ENCODE peak calls at places on chromosomes 5 and 9, in six cellular contexts. V is SK-N-SH, H is GM23248, W is GM23338, N is HCT116, D is neural progenitor cell. G is an unnamed sample.

GRCh38 chr5:1380011-1380817 is 35.3 kb upstream of the CLPTM1L start:
- DNase-seq in V (peak; percentile 67), H (peak; percentile 62), W (peak; percentile 84), N (no peak), D (peak; percentile 81), G (peak; percentile 68)

GRCh38 chr5:179284751-179285191 is 60.5 kb downstream of the ADAMTS2 start:
- DNase-seq in V (peak; percentile 71), H (no peak), W (no peak), N (no peak), D (no peak), G (no peak)

GRCh38 chr9:109098221-109098959 is 21.4 kb downstream of the TMEM245 start:
- DNase-seq in V (peak; percentile 13), H (peak; percentile 72), W (peak; percentile 42), N (no peak), D (peak; percentile 62), G (no peak)

GRCh38 chr5:159056201-159056600 is 43.5 kb downstream of the EBF1 start:
- DNase-seq in V (no peak), H (no peak), W (no peak), N (no peak), D (no peak), G (no peak)

GRCh38 chr5:170076707-170077106 is 29.0 kb upstream of the FOXI1 start:
- DNase-seq in V (no peak), H (no peak), W (no peak), N (no peak), D (no peak), G (no peak)

GRCh38 chr9:20290287-20290686 is 332.0 kb downstream of the MLLT3 start:
- DNase-seq in V (no peak), H (no peak), W (no peak), N (no peak), D (peak; percentile 65), G (no peak)

GRCh38 chr5:54719384-54720306 is 202.1 kb downstream of the SNX18 start:
- DNase-seq in V (no peak), H (peak; percentile 88), W (peak; percentile 58), N (no peak), D (peak; percentile 74), G (no peak)

GRCh38 chr5:132190161-132190817 is 37.4 kb downstream of the P4HA2 start:
- DNase-seq in V (peak; percentile 87), H (peak; percentile 82), W (peak; percentile 91), N (peak; percentile 51), D (peak; percentile 77), G (peak; percentile 81)

GRCh38 chr5:130471-131175 is 38.7 kb downstream of the PLEKHG4B start:
- DNase-seq in V (no peak), H (peak; percentile 63), W (peak; percentile 14), N (no peak), D (no peak), G (no peak)

GRCh38 chr9:133333011-133333410 is 3.0 kb downstream of the SURF6 start:
- DNase-seq in V (no peak), H (no peak), W (no peak), N (no peak), D (no peak), G (no peak)

GRCh38 chr5:132829742-132830435 is 558 bp downstream of the SHROOM1 start:
- DNase-seq in V (peak; percentile 97), H (peak; percentile 90), W (peak; percentile 85), N (peak; percentile 38), D (peak; percentile 88), G (peak; percentile 79)

GRCh38 chr5:1471997-1472963 is 27.0 kb upstream of the SLC6A3 start:
- DNase-seq in V (no peak), H (no peak), W (no peak), N (no peak), D (no peak), G (no peak)

GRCh38 chr5:1324301-1324700 is 20.6 kb downstream of the CLPTM1L start:
- DNase-seq in V (no peak), H (no peak), W (no peak), N (no peak), D (no peak), G (no peak)

GRCh38 chr5:88719434-88719833 is 163.6 kb downstream of the MEF2C start:
- DNase-seq in V (no peak), H (no peak), W (no peak), N (no peak), D (no peak), G (no peak)

GRCh38 chr5:115457985-115458384 is 86.6 kb downstream of the FEM1C start:
- DNase-seq in V (no peak), H (no peak), W (no peak), N (no peak), D (peak; percentile 8), G (no peak)

GRCh38 chr5:124253421-124253820 is 493.0 kb downstream of the ZNF608 start:
- DNase-seq in V (no peak), H (no peak), W (no peak), N (no peak), D (no peak), G (no peak)

GRCh38 chr5:143053780-143054179 is 283.6 kb downstream of the ARHGAP26 start:
- DNase-seq in V (no peak), H (no peak), W (no peak), N (no peak), D (no peak), G (no peak)

GRCh38 chr9:95099321-95100070 is 218.0 kb downstream of the FANCC start:
- DNase-seq in V (no peak), H (no peak), W (no peak), N (no peak), D (no peak), G (no peak)

GRCh38 chr5:132327278-132327959 is 33.2 kb downstream of the SLC22A4 start:
- DNase-seq in V (peak; percentile 33), H (peak; percentile 42), W (no peak), N (no peak), D (no peak), G (no peak)

GRCh38 chr5:67817652-67818051 is 397.9 kb upstream of the PIK3R1 start:
- DNase-seq in V (no peak), H (no peak), W (peak; percentile 22), N (no peak), D (no peak), G (no peak)

GRCh38 chr9:93827545-93828330 is 127.4 kb downstream of the BARX1 start:
- DNase-seq in V (peak; percentile 96), H (peak; percentile 67), W (peak; percentile 83), N (no peak), D (peak; percentile 83), G (no peak)

GRCh38 chr5:67809589-67809988 is 406.0 kb upstream of the PIK3R1 start:
- DNase-seq in V (no peak), H (no peak), W (no peak), N (no peak), D (no peak), G (peak; percentile 65)

GRCh38 chr5:9894571-9895304 is 264.6 kb upstream of the TAS2R1 start:
- DNase-seq in V (no peak), H (no peak), W (no peak), N (no peak), D (no peak), G (no peak)

GRCh38 chr9:90544488-90544887 is 98.1 kb downstream of the DIRAS2 start:
- DNase-seq in V (no peak), H (no peak), W (no peak), N (no peak), D (no peak), G (no peak)

GRCh38 chr5:142839711-142840441 is 69.7 kb downstream of the ARHGAP26 start:
- DNase-seq in V (no peak), H (peak; percentile 79), W (no peak), N (no peak), D (no peak), G (no peak)

GRCh38 chr5:56561-57290 is 35.2 kb upstream of the PLEKHG4B start:
- DNase-seq in V (no peak), H (peak; percentile 53), W (peak; percentile 90), N (no peak), D (peak; percentile 89), G (peak; percentile 55)

GRCh38 chr5:68224561-68225187 is 9.1 kb downstream of the PIK3R1 start:
- DNase-seq in V (no peak), H (peak; percentile 71), W (no peak), N (no peak), D (no peak), G (no peak)

GRCh38 chr5:157855404-157855994 is 3.4 kb downstream of the CLINT1 start:
- DNase-seq in V (peak; percentile 70), H (peak; percentile 79), W (peak; percentile 87), N (peak; percentile 51), D (peak; percentile 73), G (no peak)
- TF ChIP-seq EZH2phosphoT487 in V (no peak), H (no peak), W (no peak), N (no peak), D (no peak), G (no peak)

GRCh38 chr5:32852535-32852934 is 141.4 kb downstream of the NPR3 start:
- DNase-seq in V (no peak), H (peak; percentile 29), W (peak; percentile 86), N (no peak), D (peak; percentile 78), G (no peak)
- TF ChIP-seq EZH2phosphoT487 in V (no peak), H (no peak), W (no peak), N (no peak), D (no peak), G (no peak)

DNA sequence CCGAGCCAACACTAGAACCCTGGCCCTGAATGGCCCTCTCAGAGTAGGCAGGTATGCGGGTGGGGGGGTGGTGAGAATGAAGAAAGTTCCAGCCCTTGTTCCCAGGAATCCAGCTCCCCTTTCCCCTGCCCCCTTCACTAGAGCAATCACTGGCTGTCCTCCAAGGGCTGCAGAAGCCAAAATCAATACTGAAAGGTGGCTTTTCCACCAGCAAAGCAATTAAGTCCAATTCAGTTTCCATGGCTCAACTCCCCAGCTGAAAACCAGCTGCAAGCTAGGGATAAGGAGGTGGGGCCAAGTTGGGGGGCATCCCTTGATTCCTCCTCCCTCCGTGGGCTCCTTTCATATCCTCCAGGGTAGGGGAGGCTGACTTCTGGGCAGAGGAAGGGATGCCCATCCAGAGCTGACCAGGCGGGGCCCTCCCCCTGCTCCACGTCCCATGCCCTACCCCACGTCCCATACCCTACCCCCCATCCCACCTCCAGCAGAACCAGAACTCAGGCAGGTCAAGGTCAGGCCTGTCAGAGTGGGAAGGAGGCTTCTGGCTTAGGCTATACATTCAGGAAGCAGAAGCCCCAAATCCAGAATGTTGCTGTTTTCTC is 22.7 kb downstream of the CAMK2A start:
- DNase-seq in V (peak; percentile 53), H (no peak), W (peak; percentile 15), N (no peak), D (no peak), G (no peak)
- TF ChIP-seq EZH2phosphoT487 in V (no peak), H (no peak), W (no peak), N (no peak), D (no peak), G (no peak)

DNA sequence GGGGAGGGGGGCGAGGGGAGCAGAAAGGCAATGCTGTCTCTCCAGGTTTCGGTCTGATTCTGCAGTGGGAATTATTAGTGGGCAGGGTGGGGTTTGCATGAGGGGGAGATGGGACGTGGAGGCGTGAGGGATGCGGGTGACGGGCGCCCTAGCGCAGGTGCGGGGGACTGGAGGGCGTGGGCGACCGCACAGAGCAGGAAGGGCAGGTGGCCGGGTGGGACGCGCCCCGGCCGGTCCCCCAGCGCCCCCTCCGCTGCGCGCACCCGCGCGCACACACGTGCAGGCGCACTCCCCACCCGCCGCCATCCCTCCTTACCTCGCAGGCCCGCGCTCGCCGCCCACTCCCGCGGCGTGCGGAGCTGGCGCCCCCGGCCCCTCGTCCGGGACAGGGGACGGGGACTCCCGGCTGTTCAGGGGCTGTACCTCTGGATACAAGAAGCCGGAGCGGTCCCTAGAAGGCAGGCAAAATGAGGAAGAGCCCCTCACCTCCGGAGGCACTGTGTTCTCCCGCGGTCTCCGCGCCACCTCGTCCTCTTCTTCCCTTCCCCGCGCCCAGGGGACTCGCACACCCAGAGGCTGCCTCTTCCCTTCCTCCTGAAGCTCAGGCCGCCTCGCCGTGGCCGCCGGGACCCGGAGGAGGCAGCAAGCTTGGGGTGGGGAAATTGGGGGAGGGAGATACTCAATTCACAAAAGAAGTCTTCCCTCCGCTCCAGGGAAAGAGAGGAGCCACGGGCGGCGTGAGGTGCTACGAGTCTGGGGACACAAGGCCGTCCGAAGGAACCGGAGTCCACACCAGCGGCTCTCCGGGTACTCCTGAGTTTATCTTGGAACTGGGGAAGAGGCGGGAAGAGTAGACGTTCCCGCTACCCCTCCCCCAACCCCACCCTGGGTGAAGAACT is 1.3 kb upstream of the GABRB2 start:
- DNase-seq in V (peak; percentile 44), H (peak; percentile 2), W (peak; percentile 48), N (no peak), D (peak; percentile 48), G (no peak)
- TF ChIP-seq EZH2phosphoT487 in V (no peak), H (no peak), W (no peak), N (no peak), D (peak; percentile 74), G (no peak)

G was measured in MM.1S.